ENCODE peak calls at places on chromosomes 1 and 21, in six cellular contexts. W is left lung; I is stimulated activated CD4-positive, alpha-beta T cell treated with anti-CD3 and anti-CD28 coated beads, Interleukin-1b, Interleukin-23, amount 100 ng/mL, for 1 hour; J is brain microvascular endothelial cell; S is dorsolateral prefrontal cortex; O is neuronal stem cell. Q is an unnamed sample.

GRCh38 chr21:45636921-45637646 is 6.4 kb upstream of the PCBP3 start:
- DNase-seq in W (no peak), O (no peak), J (no peak), I (no peak), S (no peak), Q (no peak)

GRCh38 chr21:34885636-34886553 is 163.2 kb downstream of the RUNX1 start:
- DNase-seq in W (no peak), I (no peak), S (no peak), O (no peak), J (no peak), Q (no peak)

GRCh38 chr1:33727310-33727709 is 136.6 kb upstream of the HMGB4 start:
- DNase-seq in I (no peak), W (no peak), J (no peak), S (no peak), O (no peak), Q (no peak)

GRCh38 chr21:28480091-28480869 is 512.4 kb downstream of the LTN1 start:
- DNase-seq in O (no peak), I (no peak), W (no peak), S (no peak), J (no peak), Q (no peak)

GRCh38 chr1:36609241-36610027 is 126.7 kb upstream of the CSF3R start:
- DNase-seq in W (peak; percentile 40), J (peak; percentile 34), I (no peak), S (peak; percentile 81), O (peak; percentile 77), Q (peak; percentile 98)

GRCh38 chr1:150160964-150161626 is 11.4 kb downstream of the PLEKHO1 start:
- DNase-seq in S (no peak), O (no peak), I (no peak), J (no peak), W (no peak), Q (no peak)

GRCh38 chr1:26602378-26602959 is 72.9 kb downstream of the RPS6KA1 start:
- DNase-seq in O (peak; percentile 71), J (peak; percentile 59), W (no peak), S (peak; percentile 31), I (no peak), Q (peak; percentile 64)

GRCh38 chr1:201819346-201819745 is 9.6 kb upstream of the IPO9 start:
- DNase-seq in W (no peak), J (no peak), S (no peak), I (no peak), O (no peak), Q (no peak)

GRCh38 chr1:54375331-54376084 is 30.7 kb downstream of the SSBP3 start:
- DNase-seq in O (no peak), S (no peak), J (no peak), I (no peak), W (no peak), Q (no peak)

GRCh38 chr1:184362876-184363275 is 24.0 kb upstream of the C1orf21 start:
- DNase-seq in W (no peak), S (no peak), O (no peak), I (no peak), J (peak; percentile 0), Q (no peak)

GRCh38 chr1:92862605-92863004 is 30.8 kb downstream of the RPL5 start:
- DNase-seq in W (no peak), J (no peak), S (no peak), O (no peak), I (no peak), Q (no peak)

GRCh38 chr1:234878288-234878687 is 250.3 kb downstream of the TOMM20 start:
- DNase-seq in J (no peak), O (no peak), W (no peak), I (no peak), S (no peak), Q (no peak)

GRCh38 chr1:212459656-212460055 is 26.9 kb downstream of the NENF start:
- DNase-seq in O (no peak), J (no peak), I (no peak), S (peak; percentile 73), W (no peak), Q (no peak)

GRCh38 chr1:231600461-231600976 is 26.1 kb upstream of the DISC1 start:
- DNase-seq in S (no peak), W (no peak), O (no peak), I (no peak), J (no peak), Q (no peak)

GRCh38 chr1:29920316-29920715 is 684.0 kb downstream of the PTPRU start:
- DNase-seq in S (no peak), J (no peak), I (no peak), O (no peak), W (no peak), Q (no peak)

GRCh38 chr1:34977858-34978257 is 7.3 kb downstream of the TMEM35B start:
- DNase-seq in S (no peak), O (no peak), J (no peak), I (no peak), W (no peak), Q (no peak)

GRCh38 chr1:17875882-17876280 is 120.7 kb downstream of the ACTL8 start:
- DNase-seq in O (no peak), I (no peak), W (no peak), J (no peak), S (no peak), Q (no peak)

GRCh38 chr1:178037510-178038253 is 56.2 kb upstream of the RASAL2 start:
- DNase-seq in S (peak; percentile 44), I (no peak), J (peak; percentile 49), O (peak; percentile 49), W (peak; percentile 86), Q (no peak)

GRCh38 chr1:14910947-14911721 is 242.4 kb upstream of the TMEM51 start:
- DNase-seq in W (no peak), O (no peak), J (no peak), S (no peak), I (no peak), Q (no peak)

GRCh38 chr1:30759718-30760281 is 2.2 kb upstream of the LAPTM5 start:
- DNase-seq in S (no peak), O (no peak), I (no peak), W (no peak), J (no peak), Q (no peak)

GRCh38 chr1:9455487-9456237 is 83.6 kb upstream of the SLC25A33 start:
- DNase-seq in W (peak; percentile 63), I (peak; percentile 45), O (peak; percentile 67), S (peak; percentile 69), J (peak; percentile 52), Q (no peak)

GRCh38 chr1:245687636-245688535 is 533.1 kb downstream of the KIF26B start:
- DNase-seq in S (no peak), W (no peak), O (no peak), I (no peak), J (no peak), Q (no peak)

GRCh38 chr1:219826290-219826689 is 102.1 kb downstream of the SLC30A10 start:
- DNase-seq in O (no peak), I (no peak), S (no peak), J (no peak), W (no peak), Q (no peak)

GRCh38 chr1:107430540-107431228 is 289.8 kb downstream of the NTNG1 start:
- DNase-seq in O (peak; percentile 20), J (peak; percentile 33), W (no peak), S (peak; percentile 14), I (no peak), Q (no peak)

GRCh38 chr1:171438441-171438840 is 46.9 kb upstream of the PRRC2C start:
- DNase-seq in I (no peak), S (no peak), W (peak; percentile 66), J (peak; percentile 96), O (no peak), Q (no peak)

GRCh38 chr1:119569095-119569494 is 62.1 kb downstream of the HSD3B1 start:
- DNase-seq in W (no peak), O (no peak), I (no peak), J (no peak), S (no peak), Q (no peak)

GRCh38 chr1:18183477-18183974 is 75.9 kb downstream of the IGSF21 start:
- DNase-seq in S (no peak), O (no peak), W (no peak), I (no peak), J (no peak), Q (no peak)

GRCh38 chr1:154557939-154558609 is 388 bp downstream of the UBE2Q1 start:
- DNase-seq in I (no peak), J (no peak), O (no peak), S (peak; percentile 26), W (peak; percentile 68), Q (no peak)

GRCh38 chr1:6625579-6626149 is 996 bp downstream of the THAP3 start:
- DNase-seq in S (no peak), I (no peak), W (no peak), O (no peak), J (peak; percentile 41), Q (no peak)

GRCh38 chr21:38661296-38662223 is 144.2 kb upstream of the ETS2 start:
- DNase-seq in W (peak; percentile 41), J (peak; percentile 18), I (no peak), S (no peak), O (no peak), Q (no peak)

GRCh38 chr1:161311595-161312181 is 1.9 kb upstream of the MPZ start:
- DNase-seq in I (no peak), O (no peak), W (no peak), J (no peak), S (no peak), Q (no peak)

GRCh38 chr1:151661728-151662127 is 49.9 kb downstream of the SNX27 start:
- DNase-seq in S (no peak), I (no peak), W (no peak), J (no peak), O (no peak), Q (no peak)

GRCh38 chr1:24951810-24952412 is 21.8 kb upstream of the RUNX3 start:
- DNase-seq in I (no peak), S (no peak), O (no peak), J (no peak), W (no peak), Q (no peak)

GRCh38 chr1:100036718-100037664 is 67.2 kb downstream of the SLC35A3 start:
- DNase-seq in O (no peak), S (no peak), J (peak; percentile 56), I (no peak), W (no peak), Q (peak; percentile 46)

GRCh38 chr1:241637046-241637590 is 3.1 kb downstream of the CHML start:
- DNase-seq in S (no peak), J (no peak), I (no peak), O (no peak), W (no peak), Q (no peak)

GRCh38 chr1:159869607-159870006 is 7.2 kb upstream of the VSIG8 start:
- DNase-seq in S (no peak), O (no peak), I (no peak), J (no peak), W (no peak), Q (no peak)

GRCh38 chr1:148353461-148354283 is 129.4 kb downstream of the PPIAL4G start:
- DNase-seq in I (no peak), S (no peak), O (no peak), J (peak; percentile 82), W (no peak), Q (no peak)